ENCODE peak calls at places on chromosomes 12 and 14, in seven cellular contexts. L is gastrocnemius medialis, Z is ovary, U is body of pancreas, P is breast epithelium, K is esophagus squamous epithelium, A is A549. N is an unnamed sample.

GRCh38 chr12:56593909-56594621 is 36.1 kb downstream of the BAZ2A start:
- DNase-seq in A (peak; percentile 78), Z (peak; percentile 51), U (peak; percentile 43), P (no peak), L (no peak), K (no peak), N (peak; percentile 42)

GRCh38 chr14:24077086-24077485 is 5.7 kb downstream of the CPNE6 start:
- DNase-seq in U (no peak), P (no peak), L (no peak), A (no peak), Z (no peak), K (no peak), N (no peak)

GRCh38 chr12:98221243-98221808 is 294.1 kb upstream of the TMPO start:
- DNase-seq in U (no peak), A (no peak), P (no peak), K (no peak), Z (no peak), L (no peak), N (no peak)

GRCh38 chr14:92143962-92144361 is 22.2 kb downstream of the CPSF2 start:
- DNase-seq in A (no peak), Z (no peak), K (no peak), P (no peak), U (no peak), L (no peak), N (no peak)

GRCh38 chr12:131264625-131265024 is 310.9 kb downstream of the ADGRD1 start:
- DNase-seq in U (peak; percentile 51), A (peak; percentile 52), P (no peak), L (no peak), Z (peak; percentile 59), K (no peak), N (no peak)

GRCh38 chr14:85414142-85414541 is 115.8 kb upstream of the FLRT2 start:
- DNase-seq in A (no peak), P (no peak), Z (no peak), K (no peak), U (no peak), L (no peak), N (no peak)

GRCh38 chr12:54228471-54228870 is 39.7 kb upstream of the SMUG1 start:
- DNase-seq in A (no peak), L (no peak), U (no peak), Z (no peak), K (no peak), P (no peak), N (no peak)

GRCh38 chr12:120229583-120230325 is 28.8 kb upstream of the RPLP0 start:
- DNase-seq in A (no peak), K (no peak), P (no peak), L (no peak), U (no peak), Z (no peak), N (no peak)

GRCh38 chr14:76867536-76868452 is 41.6 kb downstream of the LRRC74A start:
- DNase-seq in K (no peak), L (no peak), P (no peak), Z (no peak), A (no peak), U (no peak), N (peak; percentile 60)

GRCh38 chr12:109240365-109240764 is 68.7 kb downstream of the FOXN4 start:
- DNase-seq in A (no peak), P (no peak), K (no peak), Z (no peak), U (no peak), L (no peak), N (no peak)

GRCh38 chr12:68391905-68392304 is 59.7 kb upstream of the MDM1 start:
- DNase-seq in A (no peak), L (no peak), P (no peak), Z (no peak), U (no peak), K (no peak), N (no peak)

GRCh38 chr12:53538209-53538689 is 31.0 kb upstream of the NPFF start:
- DNase-seq in Z (no peak), L (no peak), K (no peak), A (no peak), P (no peak), U (peak; percentile 32), N (no peak)

GRCh38 chr12:15978431-15978950 is 67.4 kb downstream of the DERA start:
- DNase-seq in K (no peak), Z (no peak), A (no peak), L (no peak), U (no peak), P (no peak), N (no peak)

GRCh38 chr12:89098390-89099102 is 253.8 kb downstream of the DUSP6 start:
- DNase-seq in A (no peak), U (peak; percentile 31), Z (no peak), K (no peak), P (no peak), L (no peak), N (no peak)

GRCh38 chr14:29465095-29465494 is 462.6 kb downstream of the PRKD1 start:
- DNase-seq in A (no peak), U (no peak), K (no peak), P (no peak), L (no peak), Z (no peak), N (no peak)

GRCh38 chr14:88588081-88588480 is 25.2 kb downstream of the ZC3H14 start:
- DNase-seq in U (no peak), L (no peak), K (no peak), A (no peak), Z (no peak), P (no peak), N (no peak)

GRCh38 chr14:35506461-35506860 is 27.5 kb upstream of the INSM2 start:
- DNase-seq in K (no peak), Z (no peak), L (no peak), U (no peak), P (no peak), A (no peak), N (no peak)

GRCh38 chr12:106039242-106039641 is 99.5 kb downstream of the NUAK1 start:
- DNase-seq in L (peak; percentile 48), P (no peak), A (no peak), U (no peak), Z (no peak), K (no peak), N (no peak)

GRCh38 chr12:131755305-131756113 is 44.6 kb downstream of the SFSWAP start:
- DNase-seq in P (peak; percentile 5), Z (no peak), K (no peak), L (no peak), A (peak; percentile 42), U (no peak), N (no peak)

GRCh38 chr14:75452900-75453816 is 25.3 kb downstream of the JDP2 start:
- DNase-seq in L (no peak), Z (peak; percentile 90), K (no peak), P (peak; percentile 89), A (peak; percentile 56), U (peak; percentile 73), N (no peak)

GRCh38 chr12:3468329-3468728 is 22.7 kb upstream of the PRMT8 start:
- DNase-seq in K (no peak), L (no peak), Z (no peak), U (no peak), A (no peak), P (no peak), N (no peak)

GRCh38 chr12:104695453-104696148 is 238.9 kb downstream of the CHST11 start:
- DNase-seq in P (no peak), U (no peak), Z (no peak), K (no peak), A (no peak), L (no peak), N (no peak)

GRCh38 chr12:122865268-122866231 is 30.3 kb downstream of the HIP1R start:
- DNase-seq in P (peak; percentile 52), A (peak; percentile 47), K (no peak), U (peak; percentile 77), L (no peak), Z (peak; percentile 28), N (peak; percentile 81)

GRCh38 chr14:84894254-84894653 is 635.7 kb upstream of the FLRT2 start:
- DNase-seq in U (no peak), K (no peak), Z (no peak), P (no peak), A (no peak), L (no peak), N (no peak)

GRCh38 chr14:50999726-51000125 is 55.4 kb upstream of the PYGL start:
- DNase-seq in P (no peak), K (no peak), A (no peak), Z (no peak), L (no peak), U (no peak), N (no peak)

GRCh38 chr12:56084958-56085543 is 5.1 kb downstream of the ERBB3 start:
- DNase-seq in A (peak; percentile 62), Z (no peak), L (no peak), K (no peak), P (no peak), U (peak; percentile 48), N (no peak)

GRCh38 chr12:73815072-73815660 is 722.5 kb upstream of the ATXN7L3B start:
- DNase-seq in K (no peak), A (no peak), P (no peak), Z (no peak), L (no peak), U (no peak), N (no peak)

GRCh38 chr12:111768159-111768895 is 1.6 kb downstream of the ALDH2 start:
- DNase-seq in L (no peak), U (no peak), P (no peak), Z (no peak), A (no peak), K (no peak), N (no peak)
- H3K27ac ChIP-seq in L (peak overlapping the region; percentile 81), U (no peak overlapping the region), P (no peak overlapping the region), Z (no peak overlapping the region), A (peak overlapping the region; percentile 95), K (peak overlapping the region; percentile 94), N (peak overlapping the region; percentile 91)

GRCh38 chr14:74302634-74303569 is at the start of gene ABCD4:
- DNase-seq in A (peak; percentile 85), P (peak; percentile 90), L (peak; percentile 89), U (peak; percentile 93), Z (peak; percentile 89), K (peak; percentile 82), N (peak; percentile 94)
- TF ChIP-seq POLR2A in A (peak; percentile 93), P (no peak), L (peak; percentile 50), U (peak; percentile 73), Z (peak; percentile 18), K (no peak), N (peak; percentile 68)

GRCh38 chr12:95674088-95674595 is 116.4 kb downstream of the NTN4 start:
- DNase-seq in U (no peak), P (no peak), L (no peak), Z (no peak), A (no peak), K (no peak), N (no peak)
- H3K4me3 ChIP-seq in U (no peak overlapping the region), P (no peak overlapping the region), L (no peak overlapping the region), Z (no peak overlapping the region), A (no peak overlapping the region), K (no peak overlapping the region), N (no peak overlapping the region)

DNA sequence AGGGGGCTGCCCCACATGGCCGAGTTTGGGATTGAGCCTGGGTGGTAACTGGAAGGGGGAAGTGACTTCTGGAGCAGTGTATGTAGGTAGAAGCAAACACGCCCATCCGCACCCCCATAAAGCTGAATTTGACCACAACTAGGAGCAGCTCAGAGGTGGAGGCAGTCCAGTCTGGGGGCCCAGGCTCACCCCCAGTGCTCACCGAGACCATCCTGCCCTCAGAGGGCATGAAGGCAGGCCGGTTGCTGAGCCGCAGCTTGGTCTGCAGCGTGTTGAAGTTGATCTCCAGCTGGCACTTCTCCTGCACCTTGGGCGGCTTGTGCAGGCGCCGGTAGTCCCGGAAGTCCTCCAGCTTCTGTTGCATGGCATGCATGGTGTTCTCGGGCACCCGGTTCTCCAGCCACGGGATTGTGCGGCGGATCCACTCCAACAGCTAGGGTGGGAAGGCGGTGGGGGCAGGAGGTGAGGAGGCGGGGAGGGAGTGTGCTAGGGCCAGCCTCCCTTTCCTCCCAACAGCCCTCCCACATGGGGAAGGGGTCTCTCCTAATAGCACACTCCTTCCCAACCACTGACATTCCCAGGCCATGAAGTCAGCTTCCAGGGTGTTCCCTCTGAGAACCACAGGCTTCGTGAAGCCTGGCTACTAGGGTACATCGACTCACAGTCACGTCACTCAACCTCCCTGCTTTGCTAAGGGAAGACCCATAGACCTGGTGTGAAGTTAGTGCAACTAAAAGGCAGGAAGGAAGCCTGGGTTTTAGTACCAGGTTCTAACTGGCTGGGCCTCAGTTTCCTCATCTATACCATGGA is 87.0 kb downstream of the ACTN1 start:
- DNase-seq in L (no peak), Z (no peak), A (no peak), U (no peak), P (peak; percentile 43), K (no peak), N (no peak)
- H3K27ac ChIP-seq in L (no peak overlapping the region), Z (no peak overlapping the region), A (no peak overlapping the region), U (no peak overlapping the region), P (no peak overlapping the region), K (peak overlapping the region; percentile 28), N (no peak overlapping the region)

N was measured in heart left ventricle.